ENCODE peak calls at places on chromosomes 1 and 21, in nine cellular contexts. C is stomach, X is breast epithelium, J is esophagus muscularis mucosa, Q is heart right ventricle, Y is foreskin keratinocyte, M is tibial artery, Z is lower lobe of right lung, P is fibroblast of lung. D is an unnamed sample. For H3K27me3, the result is how much of the 10 kb centered on the place peaks cover.

GRCh38 chr1:15153184-15153841 is at the start of gene TMEM51:
- DNase-seq in C (peak), X (no peak), J (no peak), Q (peak), Y (peak), M (no peak), Z (peak), P (peak), D (no peak)

GRCh38 chr1:25343872-25344271 is 5.7 kb downstream of the TMEM50A start:
- DNase-seq in C (no peak), X (no peak), J (no peak), Q (no peak), Y (peak), M (no peak), Z (no peak), P (peak), D (no peak)

GRCh38 chr1:153663211-153663610 is 4.7 kb downstream of the SNAPIN start:
- DNase-seq in C (no peak), X (no peak), J (no peak), Q (no peak), Y (no peak), M (no peak), Z (no peak), P (peak), D (no peak)

GRCh38 chr1:244154882-244155531 is 103.9 kb downstream of the ZBTB18 start:
- DNase-seq in C (no peak), X (no peak), J (peak), Q (no peak), Y (no peak), M (no peak), Z (no peak), P (no peak), D (no peak)

GRCh38 chr1:89277725-89278124 is 5.1 kb upstream of the GBP5 start:
- DNase-seq in C (no peak), X (no peak), J (no peak), Q (no peak), Y (no peak), M (no peak), Z (no peak), P (no peak), D (no peak)

GRCh38 chr1:226702318-226702956 is 36.6 kb downstream of the ITPKB start:
- DNase-seq in C (no peak), X (no peak), J (no peak), Q (no peak), Y (no peak), M (peak), Z (no peak), P (peak), D (no peak)

GRCh38 chr1:1893291-1893985 is 2.6 kb upstream of the GNB1 start:
- DNase-seq in C (no peak), X (no peak), J (no peak), Q (no peak), Y (no peak), M (no peak), Z (no peak), P (no peak), D (no peak)

GRCh38 chr1:231927431-231927830 is 300.8 kb downstream of the DISC1 start:
- DNase-seq in C (no peak), X (no peak), J (no peak), Q (no peak), Y (no peak), M (no peak), Z (no peak), P (no peak), D (no peak)

GRCh38 chr1:184854456-184855180 is 100.0 kb upstream of the EDEM3 start:
- DNase-seq in C (no peak), X (no peak), J (no peak), Q (no peak), Y (no peak), M (no peak), Z (no peak), P (peak), D (no peak)

GRCh38 chr1:202293620-202294019 is 48.1 kb downstream of the UBE2T start:
- DNase-seq in C (no peak), X (no peak), J (no peak), Q (no peak), Y (no peak), M (no peak), Z (no peak), P (no peak), D (no peak)

GRCh38 chr1:30518696-30519095 is 204.7 kb downstream of the MATN1 start:
- DNase-seq in C (peak), X (peak), J (no peak), Q (no peak), Y (no peak), M (no peak), Z (no peak), P (peak), D (no peak)

GRCh38 chr1:225835752-225836151 is 25.8 kb downstream of the EPHX1 start:
- DNase-seq in C (peak), X (no peak), J (no peak), Q (peak), Y (no peak), M (peak), Z (no peak), P (peak), D (no peak)

GRCh38 chr1:107648071-107648470 is 316.9 kb downstream of the VAV3 start:
- DNase-seq in C (no peak), X (no peak), J (no peak), Q (no peak), Y (peak), M (no peak), Z (no peak), P (peak), D (no peak)

GRCh38 chr1:55724551-55725325 is 509.6 kb upstream of the USP24 start:
- DNase-seq in C (no peak), X (no peak), J (no peak), Q (no peak), Y (no peak), M (no peak), Z (no peak), P (peak), D (no peak)

GRCh38 chr1:247360991-247361721 is 29.5 kb upstream of the ZNF496 start:
- DNase-seq in C (no peak), X (no peak), J (no peak), Q (peak), Y (no peak), M (peak), Z (peak), P (peak), D (no peak)

GRCh38 chr1:83905315-83905907 is 93.5 kb downstream of the TTLL7 start:
- DNase-seq in C (no peak), X (no peak), J (no peak), Q (no peak), Y (no peak), M (no peak), Z (no peak), P (no peak), D (no peak)

GRCh38 chr1:209876091-209876800 is 48.5 kb downstream of the UTP25 start:
- DNase-seq in C (no peak), X (no peak), J (no peak), Q (no peak), Y (no peak), M (no peak), Z (no peak), P (peak), D (no peak)

GRCh38 chr1:228802386-228803221 is 67.3 kb downstream of the RHOU start:
- DNase-seq in C (no peak), X (no peak), J (peak), Q (no peak), Y (no peak), M (peak), Z (no peak), P (no peak), D (no peak)

GRCh38 chr21:21187579-21187978 is 189.4 kb downstream of the NCAM2 start:
- DNase-seq in C (no peak), X (no peak), J (no peak), Q (no peak), Y (no peak), M (no peak), Z (no peak), P (peak), D (no peak)

GRCh38 chr1:211579434-211580302 is 707 bp upstream of the SLC30A1 start:
- DNase-seq in C (peak), X (peak), J (peak), Q (no peak), Y (no peak), M (peak), Z (peak), P (peak), D (peak)

GRCh38 chr1:29703596-29703995 is 467.3 kb downstream of the PTPRU start:
- DNase-seq in C (no peak), X (no peak), J (no peak), Q (no peak), Y (no peak), M (no peak), Z (no peak), P (peak), D (no peak)

GRCh38 chr1:229076217-229076616 is 194.7 kb upstream of the RAB4A start:
- DNase-seq in C (no peak), X (no peak), J (no peak), Q (no peak), Y (no peak), M (no peak), Z (no peak), P (no peak), D (no peak)

GRCh38 chr1:215517441-215517891 is 49.6 kb upstream of the KCTD3 start:
- DNase-seq in C (no peak), X (no peak), J (no peak), Q (no peak), Y (peak), M (no peak), Z (no peak), P (peak), D (no peak)

GRCh38 chr1:40058097-40058452 is 17.5 kb downstream of the CAP1 start:
- DNase-seq in C (no peak), X (no peak), J (no peak), Q (no peak), Y (no peak), M (no peak), Z (no peak), P (no peak), D (no peak)

GRCh38 chr1:63951076-63951946 is 177.5 kb downstream of the ROR1 start:
- DNase-seq in C (no peak), X (no peak), J (no peak), Q (no peak), Y (no peak), M (no peak), Z (no peak), P (peak), D (no peak)

GRCh38 chr1:172682812-172683211 is 23.9 kb downstream of the FASLG start:
- DNase-seq in C (no peak), X (no peak), J (no peak), Q (no peak), Y (no peak), M (no peak), Z (no peak), P (peak), D (no peak)

GRCh38 chr1:217881131-217881543 is 250.0 kb downstream of the SPATA17 start:
- DNase-seq in C (no peak), X (no peak), J (no peak), Q (no peak), Y (no peak), M (no peak), Z (no peak), P (peak), D (no peak)

GRCh38 chr1:108692724-108693655 is 880 bp downstream of the PRPF38B start:
- DNase-seq in C (peak), X (peak), J (no peak), Q (no peak), Y (peak), M (peak), Z (peak), P (peak), D (no peak)

GRCh38 chr1:12197483-12197880 is 30.7 kb downstream of the TNFRSF1B start:
- DNase-seq in C (no peak), X (no peak), J (no peak), Q (no peak), Y (no peak), M (no peak), Z (no peak), P (no peak), D (no peak)

GRCh38 chr1:205008896-205009295 is 34.1 kb upstream of the CNTN2 start:
- DNase-seq in C (no peak), X (no peak), J (no peak), Q (no peak), Y (no peak), M (no peak), Z (no peak), P (no peak), D (no peak)

GRCh38 chr1:178282949-178283367 is 189.1 kb downstream of the RASAL2 start:
- DNase-seq in C (no peak), X (no peak), J (no peak), Q (no peak), Y (peak), M (no peak), Z (no peak), P (peak), D (no peak)

GRCh38 chr1:83998205-83998598 is 730 bp downstream of the TTLL7 start:
- DNase-seq in C (no peak), X (no peak), J (no peak), Q (no peak), Y (no peak), M (no peak), Z (no peak), P (peak), D (no peak)

GRCh38 chr1:182520746-182521145 is 68.3 kb downstream of the RNASEL start:
- DNase-seq in C (no peak), X (no peak), J (no peak), Q (no peak), Y (peak), M (no peak), Z (no peak), P (no peak), D (no peak)

GRCh38 chr1:154418898-154419619 is 13.9 kb downstream of the IL6R start:
- DNase-seq in C (no peak), X (no peak), J (no peak), Q (no peak), Y (no peak), M (no peak), Z (peak), P (no peak), D (no peak)

DNA sequence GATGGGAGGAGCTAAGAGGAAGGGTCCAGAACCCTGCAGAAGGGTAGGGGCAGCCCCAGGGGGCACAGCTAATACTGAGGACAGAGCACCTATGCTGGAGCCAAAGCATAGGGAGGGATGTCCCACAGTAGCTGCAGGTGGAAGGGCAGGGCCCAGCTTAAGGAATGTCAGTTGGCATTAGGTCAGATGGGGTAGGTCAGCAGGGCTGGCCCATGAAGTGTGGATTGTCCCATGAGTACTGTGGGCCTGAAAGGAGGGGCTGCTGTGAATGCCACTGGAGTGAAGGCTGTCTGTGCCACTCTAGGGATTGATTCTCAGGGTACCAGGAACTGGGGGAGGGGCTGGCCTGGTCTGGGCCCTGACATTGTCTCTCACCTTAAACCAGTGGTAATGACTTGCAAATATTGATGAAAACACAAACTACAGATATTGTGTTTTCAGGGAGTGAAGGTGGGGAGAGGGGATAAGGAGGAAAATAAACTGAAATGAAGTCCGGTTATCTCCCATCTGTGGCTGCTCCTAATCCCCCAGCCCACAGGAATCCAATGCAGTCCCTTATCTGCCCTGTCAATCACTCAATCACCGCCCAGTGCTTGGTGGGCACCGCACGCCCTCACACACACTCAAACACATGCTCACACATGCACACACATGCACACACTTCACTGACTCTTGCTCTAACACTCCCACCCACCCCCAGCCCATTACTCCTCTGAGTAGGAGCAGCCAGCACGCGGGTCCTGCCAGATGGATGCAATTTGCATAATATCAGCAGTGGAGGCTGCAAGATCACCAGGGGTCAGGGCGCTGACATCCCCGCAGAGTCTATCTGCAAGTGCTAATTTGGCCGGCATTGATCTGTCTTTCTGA is 27.8 kb downstream of the DMAP1 start:
- DNase-seq in C (no peak), X (no peak), J (no peak), Q (no peak), Y (no peak), M (no peak), Z (peak), P (no peak), D (no peak)
- H3K27ac ChIP-seq in C (no peak), X (peak), J (peak), Q (peak), Y (no peak), M (peak), Z (peak), P (no peak), D (peak)

DNA sequence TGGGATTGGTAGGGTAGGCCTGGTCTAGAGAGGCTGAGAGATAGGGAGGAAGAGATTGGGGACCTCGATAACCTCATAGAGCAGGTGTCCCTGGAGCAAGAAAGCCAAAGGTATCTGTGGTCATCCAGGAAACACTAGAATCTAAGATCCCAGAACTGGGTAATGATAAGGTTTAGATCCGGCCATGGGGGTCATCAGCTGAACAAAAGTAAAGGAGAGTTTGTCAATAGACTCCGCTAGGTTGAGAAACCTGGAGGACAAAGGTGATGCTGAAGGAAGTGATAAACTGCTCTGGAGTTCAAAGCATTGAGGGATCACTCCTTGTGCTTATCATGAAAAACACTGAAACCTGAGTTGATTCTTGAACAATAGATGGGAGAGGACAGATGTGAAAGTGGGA is 59.4 kb upstream of the SLC2A1 start:
- DNase-seq in C (no peak), X (no peak), J (no peak), Q (no peak), Y (no peak), M (no peak), Z (no peak), P (no peak), D (no peak)
- H3K27me3 ChIP-seq in C (under half), X (under half), J (under half), Q (under half), Y (under half), M (under half), Z (under half), P (under half), D (under half)

GRCh38 chr1:20983297-20983889 is 193.3 kb downstream of the EIF4G3 start:
- DNase-seq in C (no peak), X (no peak), J (no peak), Q (no peak), Y (no peak), M (no peak), Z (no peak), P (no peak), D (no peak)
- TF ChIP-seq CTCF in C (no peak), X (no peak), J (peak), Q (no peak), Y (peak), M (no peak), Z (no peak), P (no peak), D (no peak)

GRCh38 chr1:6234502-6235295 is 1.1 kb downstream of the ICMT start:
- DNase-seq in C (no peak), X (no peak), J (no peak), Q (no peak), Y (no peak), M (no peak), Z (no peak), P (peak), D (no peak)

GRCh38 chr1:6237093-6237492 is 1.3 kb upstream of the ICMT start:
- DNase-seq in C (no peak), X (no peak), J (no peak), Q (no peak), Y (no peak), M (no peak), Z (no peak), P (no peak), D (no peak)

GRCh38 chr1:6239213-6239752 is 3.5 kb upstream of the ICMT start:
- DNase-seq in C (no peak), X (no peak), J (no peak), Q (no peak), Y (no peak), M (no peak), Z (no peak), P (no peak), D (no peak)

GRCh38 chr1:6233376-6233775 is 2.4 kb downstream of the ICMT start:
- DNase-seq in C (no peak), X (no peak), J (no peak), Q (no peak), Y (no peak), M (no peak), Z (no peak), P (no peak), D (no peak)

DNA sequence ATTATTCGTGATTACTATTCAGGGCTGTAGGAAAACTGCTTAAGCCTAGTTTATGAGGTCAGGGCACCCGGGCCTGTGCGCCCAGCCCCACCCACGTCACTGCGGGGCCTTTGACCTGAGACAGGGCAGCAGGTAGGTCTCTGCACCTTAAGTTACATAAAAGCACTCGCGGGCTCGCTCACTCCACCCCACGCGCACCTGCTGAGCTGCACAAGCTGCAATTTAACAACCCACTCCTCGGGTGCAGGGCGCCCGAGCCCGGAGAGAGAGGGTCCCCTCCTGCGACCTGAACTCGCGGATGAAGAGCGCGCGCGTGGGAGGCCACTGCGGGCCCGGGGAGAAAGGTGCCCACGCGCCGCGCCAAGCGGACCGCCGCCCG is 473 bp downstream of the ICMT start:
- DNase-seq in C (no peak), X (no peak), J (no peak), Q (no peak), Y (no peak), M (no peak), Z (no peak), P (no peak), D (no peak)
- H3K27ac ChIP-seq in C (peak), X (peak), J (peak), Q (peak), Y (peak), M (peak), Z (peak), P (peak), D (peak)

GRCh38 chr21:41428311-41428710 is 2.3 kb downstream of the MX1 start:
- DNase-seq in C (no peak), X (no peak), J (peak), Q (no peak), Y (no peak), M (no peak), Z (no peak), P (no peak), D (no peak)
- H3K27me3 ChIP-seq in C (under half), X (under half), J (under half), Q (under half), Y (under half), M (under half), Z (under half), P (under half), D (under half)

GRCh38 chr1:36268981-36269380 is 37.2 kb upstream of the SH3D21 start:
- DNase-seq in C (peak), X (peak), J (no peak), Q (no peak), Y (no peak), M (no peak), Z (no peak), P (no peak), D (no peak)

GRCh38 chr1:36269408-36269838 is 36.7 kb upstream of the SH3D21 start:
- DNase-seq in C (peak), X (peak), J (no peak), Q (no peak), Y (no peak), M (no peak), Z (peak), P (peak), D (no peak)

GRCh38 chr1:36276688-36277087 is 29.5 kb upstream of the SH3D21 start:
- DNase-seq in C (no peak), X (no peak), J (no peak), Q (no peak), Y (no peak), M (no peak), Z (no peak), P (no peak), D (no peak)

DNA sequence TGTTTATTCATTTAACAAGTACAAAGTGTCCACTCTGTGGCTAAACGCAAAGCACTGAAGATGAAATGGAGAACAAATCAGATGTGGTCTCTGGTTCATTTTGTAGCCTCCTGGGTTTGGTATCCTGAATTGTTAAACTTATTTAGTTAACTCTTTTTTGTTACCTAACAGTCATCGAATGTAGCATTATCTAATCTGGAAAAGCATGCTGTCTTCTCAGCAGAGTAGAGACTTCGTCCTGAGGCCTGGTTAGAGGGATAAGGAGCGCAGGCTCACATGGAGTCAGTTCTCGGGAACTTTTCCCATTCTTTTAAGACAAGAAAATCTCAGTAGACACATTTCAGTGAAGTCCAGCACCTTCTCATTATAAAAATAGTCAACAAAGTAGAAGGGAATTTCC is 33.1 kb upstream of the SH3D21 start:
- DNase-seq in C (no peak), X (no peak), J (no peak), Q (no peak), Y (no peak), M (no peak), Z (no peak), P (no peak), D (no peak)
- TF ChIP-seq CTCF in C (no peak), X (no peak), J (no peak), Q (no peak), Y (no peak), M (no peak), Z (no peak), P (no peak), D (no peak)